ENCODE peak calls at places on chromosomes 1 and 21, in eight cellular contexts. E is GM20000, S is left lung, N is Peyer's patch, G is GM23338, Y is tibial nerve, D is fibroblast of villous mesenchyme, I is AG04450. W is an unnamed sample.

GRCh38 chr21:35229290-35229689 is 180.2 kb upstream of the RUNX1 start:
- DNase-seq in E (no peak), S (no peak), N (no peak), G (no peak), Y (no peak), D (peak), I (no peak), W (no peak)

GRCh38 chr1:109241841-109242301 is 7.5 kb upstream of the CELSR2 start:
- DNase-seq in E (no peak), S (peak), N (no peak), G (no peak), Y (no peak), D (no peak), I (no peak), W (no peak)

GRCh38 chr1:205360166-205360565 is 3.4 kb upstream of the KLHDC8A start:
- DNase-seq in E (no peak), S (no peak), N (no peak), G (no peak), Y (no peak), D (no peak), I (no peak), W (no peak)

GRCh38 chr21:43292041-43292865 is 123.4 kb downstream of the CRYAA start:
- DNase-seq in E (no peak), S (peak), N (no peak), G (no peak), Y (no peak), D (no peak), I (no peak), W (no peak)

GRCh38 chr1:160169553-160170399 is 18.4 kb downstream of the ATP1A4 start:
- DNase-seq in E (peak), S (no peak), N (peak), G (peak), Y (no peak), D (no peak), I (no peak), W (no peak)

GRCh38 chr1:223023863-223024262 is 119.2 kb downstream of the TLR5 start:
- DNase-seq in E (no peak), S (no peak), N (no peak), G (no peak), Y (no peak), D (no peak), I (no peak), W (no peak)

GRCh38 chr1:207752456-207753132 is 740 bp downstream of the CD46 start:
- DNase-seq in E (peak), S (peak), N (no peak), G (peak), Y (no peak), D (peak), I (no peak), W (peak)

GRCh38 chr1:78676347-78676982 is 26.8 kb downstream of the IFI44 start:
- DNase-seq in E (peak), S (no peak), N (peak), G (peak), Y (peak), D (peak), I (peak), W (no peak)

GRCh38 chr1:115727706-115728249 is 40.7 kb downstream of the CASQ2 start:
- DNase-seq in E (no peak), S (peak), N (peak), G (no peak), Y (peak), D (peak), I (peak), W (no peak)

GRCh38 chr21:42161957-42162681 is 56.8 kb upstream of the ABCG1 start:
- DNase-seq in E (no peak), S (no peak), N (peak), G (peak), Y (no peak), D (no peak), I (no peak), W (peak)

GRCh38 chr1:27634166-27634981 is 611 bp downstream of the FGR start:
- DNase-seq in E (peak), S (peak), N (peak), G (peak), Y (no peak), D (peak), I (no peak), W (peak)

GRCh38 chr1:41314781-41315481 is 46.3 kb upstream of the FOXO6 start:
- DNase-seq in E (no peak), S (no peak), N (no peak), G (peak), Y (no peak), D (peak), I (peak), W (no peak)

GRCh38 chr1:247054992-247055415 is 23.6 kb downstream of the ZNF670 start:
- DNase-seq in E (no peak), S (no peak), N (no peak), G (no peak), Y (no peak), D (peak), I (no peak), W (no peak)

GRCh38 chr1:150472606-150473200 is 14.5 kb upstream of the TARS2 start:
- DNase-seq in E (no peak), S (peak), N (no peak), G (peak), Y (no peak), D (no peak), I (no peak), W (no peak)

GRCh38 chr1:17232759-17233661 is 15.9 kb upstream of the PADI3 start:
- DNase-seq in E (no peak), S (no peak), N (no peak), G (no peak), Y (no peak), D (peak), I (peak), W (no peak)

GRCh38 chr1:235329139-235329808 is 904 bp downstream of the GGPS1 start:
- DNase-seq in E (peak), S (peak), N (peak), G (peak), Y (no peak), D (peak), I (no peak), W (peak)

GRCh38 chr1:92877792-92878191 is 46.0 kb downstream of the RPL5 start:
- DNase-seq in E (peak), S (no peak), N (no peak), G (no peak), Y (no peak), D (peak), I (no peak), W (no peak)

DNA sequence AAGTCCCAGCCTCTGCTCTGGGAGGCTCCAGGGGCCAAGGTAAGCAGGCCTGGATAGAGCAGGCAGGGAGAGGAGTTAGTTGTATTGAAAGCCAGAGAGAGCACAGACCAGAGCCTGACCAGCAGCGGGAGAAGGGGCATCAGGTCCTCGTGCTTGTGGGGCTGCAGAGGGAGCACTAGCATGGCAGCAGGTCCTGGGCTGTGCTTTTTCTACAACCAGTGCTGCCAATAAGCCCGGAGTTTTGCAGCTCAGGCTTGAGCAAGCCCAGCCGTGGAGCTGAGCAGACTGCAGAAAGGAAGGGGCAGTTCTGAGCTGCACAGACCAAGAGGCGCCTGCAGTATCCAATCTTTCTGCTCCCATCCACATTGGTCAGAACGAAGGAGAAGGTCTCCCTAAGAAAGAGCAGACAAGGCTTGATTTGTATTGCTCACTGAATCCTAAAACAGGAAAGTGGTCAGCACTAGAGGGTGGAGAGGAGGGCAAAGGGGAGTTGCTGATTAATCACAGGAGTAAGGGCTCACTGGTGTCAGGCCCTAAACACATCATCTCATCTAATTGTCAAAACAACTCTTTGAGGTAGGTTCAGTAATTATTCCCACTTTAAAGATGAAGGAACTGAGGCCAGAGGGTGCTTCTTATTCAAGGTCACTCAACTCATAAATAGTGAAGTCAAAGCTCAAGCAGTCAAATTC is 2.7 kb downstream of the DENND2D start:
- DNase-seq in E (no peak), S (peak), N (peak), G (peak), Y (no peak), D (no peak), I (no peak), W (no peak)
- TF ChIP-seq CTCF in E (no peak), S (peak), N (peak), G (peak), Y (no peak), D (peak), I (peak), W (no peak)

GRCh38 chr1:84668185-84668584 is 22.1 kb downstream of the SSX2IP start:
- DNase-seq in E (no peak), S (no peak), N (no peak), G (peak), Y (no peak), D (peak), I (no peak), W (no peak)
- TF ChIP-seq CTCF in E (no peak), S (no peak), N (no peak), G (peak), Y (no peak), D (peak), I (peak), W (no peak)

DNA sequence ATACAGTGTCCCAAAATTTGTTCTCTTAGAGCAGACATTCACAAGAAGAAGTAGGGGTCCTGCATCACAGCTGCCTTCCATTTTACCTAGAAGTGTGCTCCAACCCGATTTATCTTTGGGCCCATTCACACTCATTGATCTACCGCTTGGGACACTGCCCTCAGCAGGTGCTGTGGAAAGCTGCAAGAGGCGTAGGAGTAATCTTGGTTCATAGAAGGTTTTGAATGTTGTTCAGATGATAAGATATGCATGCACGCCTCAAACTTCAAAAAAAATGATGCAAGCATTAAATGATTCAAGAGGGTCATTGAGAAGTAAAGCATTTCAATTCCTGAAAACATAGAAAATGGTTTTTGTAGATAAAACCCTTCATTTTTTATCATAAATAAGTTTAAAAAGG is 18.6 kb upstream of the C1orf105 start:
- DNase-seq in E (no peak), S (no peak), N (no peak), G (peak), Y (no peak), D (no peak), I (no peak), W (no peak)
- TF ChIP-seq CTCF in E (peak), S (no peak), N (no peak), G (peak), Y (no peak), D (peak), I (no peak), W (no peak)

GRCh38 chr1:180745098-180745497 is 113.3 kb downstream of the XPR1 start:
- DNase-seq in E (no peak), S (no peak), N (no peak), G (no peak), Y (no peak), D (no peak), I (no peak), W (no peak)
- TF ChIP-seq CTCF in E (no peak), S (no peak), N (no peak), G (no peak), Y (no peak), D (no peak), I (no peak), W (no peak)

GRCh38 chr1:23911924-23912323 is 1.2 kb downstream of the CNR2 start:
- DNase-seq in E (no peak), S (no peak), N (no peak), G (no peak), Y (no peak), D (no peak), I (no peak), W (no peak)

GRCh38 chr1:23908453-23909341 is 4.5 kb downstream of the CNR2 start:
- DNase-seq in E (peak), S (no peak), N (peak), G (no peak), Y (no peak), D (no peak), I (no peak), W (peak)

GRCh38 chr1:23910553-23911246 is 2.5 kb downstream of the CNR2 start:
- DNase-seq in E (peak), S (no peak), N (peak), G (no peak), Y (no peak), D (no peak), I (no peak), W (no peak)

GRCh38 chr1:23910144-23910543 is 3.0 kb downstream of the CNR2 start:
- DNase-seq in E (no peak), S (no peak), N (peak), G (no peak), Y (no peak), D (no peak), I (no peak), W (no peak)

GRCh38 chr1:23909412-23909811 is 3.8 kb downstream of the CNR2 start:
- DNase-seq in E (peak), S (no peak), N (peak), G (no peak), Y (no peak), D (no peak), I (no peak), W (no peak)
- TF ChIP-seq CTCF in E (no peak), S (no peak), N (no peak), G (no peak), Y (no peak), D (no peak), I (no peak), W (no peak)

GRCh38 chr1:224734261-224734935 is 118.3 kb downstream of the CNIH3 start:
- DNase-seq in E (no peak), S (no peak), N (no peak), G (peak), Y (no peak), D (no peak), I (no peak), W (no peak)
- TF ChIP-seq CTCF in E (no peak), S (no peak), N (no peak), G (peak), Y (no peak), D (no peak), I (peak), W (no peak)

DNA sequence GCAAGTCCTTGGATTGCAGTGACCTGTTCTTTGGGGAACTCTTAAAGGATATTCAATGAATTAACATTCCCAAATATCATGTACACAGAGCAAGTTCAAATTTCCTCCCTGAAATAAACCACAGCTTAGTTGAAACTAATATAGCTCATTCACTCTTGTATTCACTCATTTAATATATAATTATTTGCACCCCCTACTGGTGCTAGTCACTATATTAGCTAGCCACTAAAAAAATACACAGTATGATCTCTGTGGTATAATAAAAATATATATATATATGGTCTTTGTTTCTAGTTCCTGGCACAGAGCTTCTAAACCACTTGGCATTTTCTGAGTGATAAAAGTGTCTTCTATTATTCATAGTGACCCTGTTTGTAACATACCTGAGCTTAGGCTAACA is 177.3 kb upstream of the LYPLAL1 start:
- DNase-seq in E (no peak), S (no peak), N (no peak), G (no peak), Y (no peak), D (peak), I (no peak), W (no peak)
- TF ChIP-seq CTCF in E (no peak), S (no peak), N (no peak), G (peak), Y (no peak), D (peak), I (no peak), W (no peak)

DNA sequence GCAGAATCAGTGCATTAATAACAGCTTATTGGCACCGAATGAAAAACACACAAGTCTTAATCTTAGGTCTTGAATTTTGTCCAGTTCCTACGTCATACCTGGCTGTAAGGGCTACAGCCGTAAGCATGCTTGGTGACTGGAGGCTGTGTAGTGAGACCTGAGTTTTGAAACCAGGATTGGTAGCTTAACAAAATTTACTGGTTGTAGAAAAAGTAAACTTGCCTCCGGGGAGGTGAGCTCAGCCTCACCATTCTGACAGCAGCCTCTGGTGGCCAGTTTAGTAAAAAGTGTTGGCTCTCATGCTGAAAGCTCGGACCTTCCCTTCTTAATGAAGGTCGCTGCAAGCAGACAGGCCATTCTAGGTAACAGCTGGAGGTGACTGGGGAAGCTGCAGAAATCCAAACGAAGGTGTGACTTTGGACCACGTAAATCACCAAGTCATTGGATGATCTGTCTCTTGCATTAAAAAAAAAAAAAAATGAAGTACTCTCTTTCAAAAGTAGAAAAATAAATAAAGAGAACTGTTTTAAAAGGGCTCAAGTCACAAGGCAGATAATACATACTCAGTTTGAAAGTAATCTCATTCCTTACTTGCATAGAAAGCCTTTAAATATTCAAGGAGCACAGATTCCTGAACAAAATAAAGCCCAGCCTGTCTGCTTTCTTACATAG is 48.8 kb downstream of the HLCS start:
- DNase-seq in E (no peak), S (no peak), N (no peak), G (peak), Y (no peak), D (peak), I (peak), W (no peak)
- TF ChIP-seq CTCF in E (no peak), S (peak), N (no peak), G (peak), Y (no peak), D (peak), I (peak), W (no peak)

GRCh38 chr1:244010191-244010590 is 40.9 kb upstream of the ZBTB18 start:
- DNase-seq in E (no peak), S (no peak), N (no peak), G (peak), Y (no peak), D (no peak), I (no peak), W (no peak)
- TF ChIP-seq CTCF in E (no peak), S (no peak), N (no peak), G (peak), Y (no peak), D (peak), I (peak), W (no peak)